ENCODE peak calls at places on chromosome X, in eight cellular contexts. S is HCT116, F is K562, K is A549, E is IMR-90, X is HepG2, M is GM12878, P is SK-N-SH. L is an unnamed sample.

GRCh38 chrX:150934453-150934852 is 36.0 kb upstream of the CD99L2 start:
- DNase-seq in K (peak; percentile 50), X (no peak), M (no peak), E (peak; percentile 66), F (no peak), P (no peak), S (no peak), L (no peak)

GRCh38 chrX:123971963-123972362 is 10.5 kb downstream of the STAG2 start:
- DNase-seq in M (no peak), E (no peak), S (no peak), K (no peak), X (no peak), P (no peak), F (no peak), L (no peak)

GRCh38 chrX:151773434-151773833 is 38.9 kb downstream of the CNGA2 start:
- DNase-seq in M (no peak), F (no peak), X (no peak), K (no peak), P (no peak), E (no peak), S (no peak), L (no peak)

GRCh38 chrX:49761481-49761880 is 65.7 kb upstream of the PAGE1 start:
- DNase-seq in S (no peak), K (peak; percentile 11), X (peak; percentile 23), M (no peak), P (no peak), F (peak; percentile 27), E (peak; percentile 12), L (no peak)

GRCh38 chrX:340121-340520 is 21.5 kb upstream of the GTPBP6 start:
- DNase-seq in F (no peak), X (no peak), K (no peak), P (no peak), E (no peak), S (no peak), M (no peak), L (no peak)

GRCh38 chrX:69305333-69306062 is 140.2 kb upstream of the PJA1 start:
- DNase-seq in K (no peak), P (no peak), E (no peak), M (no peak), F (no peak), S (no peak), X (no peak), L (peak; percentile 67)

GRCh38 chrX:56978172-56978571 is 17.2 kb downstream of the SPIN3 start:
- DNase-seq in K (peak; percentile 46), M (peak; percentile 56), P (peak; percentile 39), F (peak; percentile 17), E (peak; percentile 44), S (peak; percentile 15), X (peak; percentile 14), L (no peak)

GRCh38 chrX:11427082-11428033 is 134.1 kb downstream of the AMELX start:
- DNase-seq in K (no peak), P (peak; percentile 26), F (peak; percentile 71), E (no peak), S (no peak), X (no peak), M (no peak), L (no peak)

GRCh38 chrX:84893897-84894296 is 109.8 kb upstream of the APOOL start:
- DNase-seq in P (no peak), X (no peak), E (no peak), S (no peak), F (no peak), M (no peak), K (no peak), L (no peak)

GRCh38 chrX:136457303-136457917 is 30.3 kb upstream of the BRS3 start:
- DNase-seq in X (no peak), P (no peak), F (no peak), S (no peak), E (no peak), M (no peak), K (no peak), L (no peak)

GRCh38 chrX:109281478-109282275 is 200.2 kb downstream of the GUCY2F start:
- DNase-seq in X (no peak), M (no peak), E (no peak), P (no peak), F (no peak), S (no peak), K (no peak), L (no peak)

GRCh38 chrX:107747596-107748161 is 27.9 kb downstream of the TSC22D3 start:
- DNase-seq in E (peak; percentile 19), M (no peak), K (no peak), P (no peak), S (no peak), X (no peak), F (no peak), L (no peak)

GRCh38 chrX:154517101-154517781 is 1.2 kb upstream of the FAM3A start:
- DNase-seq in P (no peak), M (no peak), F (no peak), E (no peak), K (no peak), S (no peak), X (peak; percentile 67), L (peak; percentile 49)

GRCh38 chrX:133402042-133402453 is 13.2 kb downstream of the GPC4 start:
- DNase-seq in S (no peak), K (no peak), F (no peak), P (no peak), E (peak; percentile 23), M (no peak), X (no peak), L (no peak)

GRCh38 chrX:145825896-145826295 is 8.3 kb downstream of the SLITRK2 start:
- DNase-seq in S (no peak), P (no peak), X (no peak), E (no peak), K (peak; percentile 17), F (no peak), M (no peak), L (no peak)

GRCh38 chrX:109890910-109891502 is 111.9 kb upstream of the TMEM164 start:
- DNase-seq in E (peak; percentile 59), X (peak; percentile 43), M (no peak), P (peak; percentile 65), F (peak; percentile 68), S (peak; percentile 43), K (peak; percentile 72), L (peak; percentile 10)

GRCh38 chrX:6852869-6853268 is 294.6 kb upstream of the STS start:
- DNase-seq in S (no peak), M (no peak), E (no peak), K (no peak), X (no peak), P (no peak), F (no peak), L (no peak)

GRCh38 chrX:148536961-148537360 is 36.5 kb downstream of the AFF2 start:
- DNase-seq in F (no peak), M (no peak), K (no peak), X (no peak), S (no peak), P (no peak), E (no peak), L (no peak)

GRCh38 chrX:574355-574754 is 56.2 kb upstream of the SHOX start:
- DNase-seq in K (no peak), E (no peak), M (no peak), F (no peak), P (no peak), S (no peak), X (no peak), L (no peak)

GRCh38 chrX:23118163-23118562 is 118.4 kb downstream of the DDX53 start:
- DNase-seq in K (no peak), X (no peak), S (no peak), M (no peak), E (no peak), P (no peak), F (no peak), L (no peak)

GRCh38 chrX:70461026-70461425 is 16.4 kb downstream of the DLG3 start:
- DNase-seq in P (no peak), X (no peak), S (no peak), M (no peak), K (no peak), F (no peak), E (no peak), L (no peak)

GRCh38 chrX:109691752-109692151 is 41.3 kb downstream of the ACSL4 start:
- DNase-seq in S (no peak), X (no peak), F (no peak), K (no peak), M (no peak), P (no peak), E (no peak), L (no peak)

GRCh38 chrX:12563121-12563520 is 228.1 kb upstream of the PRPS2 start:
- DNase-seq in X (no peak), P (no peak), E (peak; percentile 38), F (no peak), M (no peak), S (no peak), K (no peak), L (no peak)
- TF ChIP-seq RAD21 in X (no peak), P (no peak), E (no peak), F (no peak), M (no peak), S (no peak), K (no peak), L (no peak)

GRCh38 chrX:40474205-40474626 is 106.6 kb upstream of the ATP6AP2 start:
- DNase-seq in F (no peak), M (no peak), K (peak; percentile 54), P (peak; percentile 66), E (peak; percentile 4), X (peak; percentile 20), S (no peak), L (peak; percentile 60)
- TF ChIP-seq RAD21 in F (no peak), M (no peak), K (no peak), P (no peak), E (no peak), X (no peak), S (no peak), L (no peak)

GRCh38 chrX:121581885-121582284 is 534.5 kb downstream of the GLUD2 start:
- DNase-seq in M (no peak), F (no peak), K (no peak), S (no peak), X (no peak), P (no peak), E (no peak), L (no peak)

GRCh38 chrX:121579016-121579760 is 531.8 kb downstream of the GLUD2 start:
- DNase-seq in S (peak; percentile 15), M (peak; percentile 4), F (peak; percentile 4), P (peak; percentile 3), X (peak; percentile 7), E (no peak), K (peak; percentile 33), L (no peak)
- TF ChIP-seq RAD21 in S (peak; percentile 58), M (peak; percentile 74), F (peak; percentile 68), P (peak; percentile 57), X (no peak), E (no peak), K (peak; percentile 44), L (peak; percentile 14)

GRCh38 chrX:119477812-119478232 is 9.6 kb downstream of the SLC25A5 start:
- DNase-seq in K (peak; percentile 81), P (no peak), X (peak; percentile 85), S (no peak), M (no peak), F (peak; percentile 25), E (peak; percentile 93), L (no peak)

GRCh38 chrX:119479845-119480244 is 11.6 kb downstream of the SLC25A5 start:
- DNase-seq in S (no peak), P (no peak), M (no peak), K (no peak), F (no peak), X (no peak), E (no peak), L (no peak)

GRCh38 chrX:119481218-119481875 is 13.1 kb downstream of the SLC25A5 start:
- DNase-seq in E (no peak), S (no peak), X (peak; percentile 25), K (peak; percentile 23), P (peak; percentile 38), M (no peak), F (no peak), L (no peak)

GRCh38 chrX:119475389-119476101 is 7.3 kb downstream of the SLC25A5 start:
- DNase-seq in P (no peak), M (no peak), S (no peak), K (no peak), F (no peak), E (peak; percentile 55), X (no peak), L (no peak)

GRCh38 chrX:119478504-119478903 is 10.3 kb downstream of the SLC25A5 start:
- DNase-seq in M (no peak), F (no peak), K (no peak), E (no peak), P (no peak), S (no peak), X (no peak), L (no peak)
- TF ChIP-seq RAD21 in M (no peak), F (no peak), K (no peak), E (no peak), P (no peak), S (no peak), X (no peak), L (no peak)